ENCODE peak calls at places on chromosomes 5 and 9, in four cellular contexts. F, Z, E and D are unnamed samples.

GRCh38 chr9:111691686-111692329 is 30.4 kb downstream of the GNG10 start:
- DNase-seq in F (peak; percentile 16), Z (no peak), E (peak; percentile 24), D (no peak)

GRCh38 chr5:72285425-72285821 is 34.6 kb downstream of the MRPS27 start:
- DNase-seq in F (no peak), Z (no peak), E (no peak), D (no peak)

GRCh38 chr9:30799527-30800101 is 1584.8 kb upstream of the ACO1 start:
- DNase-seq in F (no peak), Z (no peak), E (no peak), D (no peak)

GRCh38 chr5:90475436-90475980 is 844 bp downstream of the POLR3G start:
- DNase-seq in F (no peak), Z (no peak), E (no peak), D (no peak)

GRCh38 chr9:12775963-12776774 is 1.3 kb downstream of the LURAP1L start:
- DNase-seq in F (peak; percentile 81), Z (peak; percentile 71), E (peak; percentile 57), D (peak; percentile 86)

GRCh38 chr5:116747881-116748280 is 173.3 kb upstream of the SEMA6A start:
- DNase-seq in F (no peak), Z (no peak), E (no peak), D (no peak)

GRCh38 chr5:40446910-40447309 is 232.8 kb upstream of the PTGER4 start:
- DNase-seq in F (peak; percentile 63), Z (no peak), E (no peak), D (no peak)

GRCh38 chr5:160382361-160382760 is 11.9 kb upstream of the C1QTNF2 start:
- DNase-seq in F (no peak), Z (no peak), E (no peak), D (no peak)

GRCh38 chr5:66945389-66946349 is 250.9 kb downstream of the CD180 start:
- DNase-seq in F (no peak), Z (no peak), E (no peak), D (no peak)

GRCh38 chr5:86968311-86968753 is 299.4 kb upstream of the RASA1 start:
- DNase-seq in F (peak; percentile 21), Z (peak; percentile 35), E (peak; percentile 54), D (no peak)
- TF ChIP-seq CTCF in F (peak; percentile 57), Z (peak; percentile 39), E (peak; percentile 62), D (peak; percentile 30)

DNA sequence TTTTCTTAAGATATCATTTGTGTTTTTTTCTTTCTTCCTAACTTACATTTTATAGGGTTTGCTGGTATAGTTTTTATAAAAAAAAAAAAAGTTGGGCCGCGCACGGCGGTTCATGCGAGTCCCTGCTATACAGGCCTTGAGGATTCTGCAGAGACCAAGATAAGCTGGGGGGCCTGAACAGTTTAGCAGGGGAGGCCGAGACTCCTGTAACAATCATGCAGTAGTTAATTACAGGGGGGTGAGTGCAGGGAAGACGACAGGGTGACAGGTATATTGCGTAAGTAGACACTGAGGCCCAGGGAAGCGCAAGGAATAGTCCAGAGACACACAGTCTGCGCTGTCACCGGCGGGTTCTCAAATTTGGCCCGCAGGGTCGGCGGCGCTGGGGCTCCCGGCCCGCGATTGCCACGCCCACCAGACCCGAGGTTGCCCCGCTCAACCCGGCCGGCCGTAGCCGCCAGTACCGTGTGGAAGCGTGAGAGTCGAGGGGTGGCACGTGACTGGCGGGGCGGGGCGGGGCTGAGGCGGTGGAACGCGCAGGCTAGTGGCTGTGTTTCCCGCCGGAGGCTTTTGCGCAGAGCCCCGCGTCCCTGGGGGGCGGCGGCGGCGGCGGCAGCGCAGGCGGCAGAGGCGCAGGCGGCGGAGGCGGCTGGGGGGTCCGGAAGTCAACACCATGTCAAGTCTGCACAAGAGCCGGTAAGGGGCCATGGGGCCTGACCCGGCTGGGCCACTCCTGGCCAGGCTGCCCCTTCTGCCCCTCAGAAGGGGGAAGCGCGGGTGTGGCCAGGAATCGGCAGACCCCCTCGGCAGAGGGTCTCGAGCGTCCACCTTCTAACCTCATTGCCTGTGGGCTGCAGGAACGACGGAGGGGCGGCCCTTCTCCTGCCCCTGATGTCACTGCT is at the start of gene TBC1D13:
- DNase-seq in F (peak; percentile 94), Z (peak; percentile 81), E (peak; percentile 44), D (peak; percentile 88)
- TF ChIP-seq POLR2A in F (peak; percentile 69), Z (peak; percentile 35), E (no peak), D (peak; percentile 68)

DNA sequence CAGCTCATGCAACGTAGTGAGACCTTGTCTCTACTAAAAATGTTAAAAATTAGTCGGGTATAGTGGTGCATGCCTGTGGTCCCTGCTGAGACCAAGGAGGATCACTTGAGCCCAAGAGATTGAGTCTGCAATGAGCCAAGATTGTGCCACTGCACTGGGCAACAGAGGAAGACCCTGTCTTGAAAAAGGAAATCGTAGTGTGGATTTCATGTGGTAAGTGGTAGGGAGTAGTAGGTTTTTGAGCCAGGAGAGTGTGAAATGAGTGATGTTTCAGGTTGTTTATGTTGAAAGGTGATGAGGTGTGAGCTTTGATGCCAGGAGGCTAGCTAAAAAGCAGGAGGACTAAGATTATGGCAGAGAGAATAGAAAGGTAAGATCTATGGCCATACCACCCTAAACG is 5.9 kb downstream of the MATR3 start:
- DNase-seq in F (no peak), Z (no peak), E (no peak), D (no peak)
- H3K4me3 ChIP-seq in F (no peak overlapping the region), Z (no peak overlapping the region), E (no peak overlapping the region), D (no peak overlapping the region)

GRCh38 chr9:91191443-91192378 is 170.0 kb downstream of the AUH start:
- DNase-seq in F (no peak), Z (peak; percentile 47), E (no peak), D (no peak)

GRCh38 chr9:91192379-91192775 is 169.3 kb downstream of the AUH start:
- DNase-seq in F (no peak), Z (no peak), E (no peak), D (no peak)

GRCh38 chr9:91195372-91196012 is 166.2 kb downstream of the AUH start:
- DNase-seq in F (no peak), Z (no peak), E (no peak), D (no peak)

GRCh38 chr9:91193658-91194391 is 167.9 kb downstream of the AUH start:
- DNase-seq in F (peak; percentile 57), Z (no peak), E (peak; percentile 64), D (peak; percentile 83)

GRCh38 chr9:91192785-91193657 is 168.7 kb downstream of the AUH start:
- DNase-seq in F (peak; percentile 95), Z (peak; percentile 68), E (peak; percentile 97), D (peak; percentile 94)
- TF ChIP-seq CTCF in F (peak; percentile 19), Z (no peak), E (no peak), D (peak; percentile 46)